ENCODE peak calls at places on chromosome 18, in nine cellular contexts. One of them, this sample, is unnamed.

GRCh38 chr18:13372405-13372995 is 153.9 kb downstream of the LDLRAD4 start:
- DNase-seq in vagina: no peak
- DNase-seq in gastrocnemius medialis: no peak
- DNase-seq in cardiac muscle cell: no peak
- DNase-seq in psoas muscle: no peak
- DNase-seq in IMR-90: no peak
- DNase-seq in endodermal cell: no peak
- DNase-seq in heart right ventricle: no peak
- DNase-seq in pancreas: no peak
- DNase-seq in this sample: no peak

GRCh38 chr18:75167759-75168211 is 41.2 kb downstream of the PTGR3 start:
- DNase-seq in cardiac muscle cell: peak
- DNase-seq in psoas muscle: no peak
- DNase-seq in heart right ventricle: no peak
- DNase-seq in vagina: no peak
- DNase-seq in gastrocnemius medialis: no peak
- DNase-seq in endodermal cell: peak
- DNase-seq in pancreas: no peak
- DNase-seq in IMR-90: peak
- DNase-seq in this sample: no peak

GRCh38 chr18:75839041-75839440 is 411.5 kb upstream of the SMIM21 start:
- DNase-seq in IMR-90: no peak
- DNase-seq in endodermal cell: peak
- DNase-seq in cardiac muscle cell: no peak
- DNase-seq in vagina: no peak
- DNase-seq in gastrocnemius medialis: no peak
- DNase-seq in pancreas: no peak
- DNase-seq in heart right ventricle: no peak
- DNase-seq in psoas muscle: no peak
- DNase-seq in this sample: no peak

GRCh38 chr18:54162431-54162830 is 62.0 kb downstream of the MBD2 start:
- DNase-seq in IMR-90: peak
- DNase-seq in heart right ventricle: no peak
- DNase-seq in endodermal cell: no peak
- DNase-seq in vagina: no peak
- DNase-seq in pancreas: no peak
- DNase-seq in psoas muscle: no peak
- DNase-seq in gastrocnemius medialis: no peak
- DNase-seq in cardiac muscle cell: peak
- DNase-seq in this sample: no peak

GRCh38 chr18:60067426-60068210 is 167.8 kb downstream of the PMAIP1 start:
- DNase-seq in vagina: no peak
- DNase-seq in pancreas: no peak
- DNase-seq in heart right ventricle: no peak
- DNase-seq in endodermal cell: peak
- DNase-seq in IMR-90: no peak
- DNase-seq in psoas muscle: no peak
- DNase-seq in gastrocnemius medialis: no peak
- DNase-seq in cardiac muscle cell: no peak
- DNase-seq in this sample: no peak

GRCh38 chr18:814300-815084 is 2.5 kb upstream of the YES1 start:
- DNase-seq in psoas muscle: no peak
- DNase-seq in pancreas: no peak
- DNase-seq in vagina: no peak
- DNase-seq in cardiac muscle cell: no peak
- DNase-seq in IMR-90: no peak
- DNase-seq in heart right ventricle: no peak
- DNase-seq in endodermal cell: peak
- DNase-seq in gastrocnemius medialis: no peak
- DNase-seq in this sample: no peak

GRCh38 chr18:8367217-8367988 is 241.8 kb upstream of the RAB12 start:
- DNase-seq in IMR-90: no peak
- DNase-seq in endodermal cell: peak
- DNase-seq in psoas muscle: peak
- DNase-seq in cardiac muscle cell: peak
- DNase-seq in vagina: peak
- DNase-seq in heart right ventricle: peak
- DNase-seq in pancreas: peak
- DNase-seq in gastrocnemius medialis: peak
- DNase-seq in this sample: peak

GRCh38 chr18:49016648-49017539 is 66.1 kb upstream of the SMAD7 start:
- DNase-seq in endodermal cell: peak
- DNase-seq in IMR-90: peak
- DNase-seq in pancreas: peak
- DNase-seq in heart right ventricle: no peak
- DNase-seq in gastrocnemius medialis: no peak
- DNase-seq in cardiac muscle cell: peak
- DNase-seq in psoas muscle: peak
- DNase-seq in vagina: peak
- DNase-seq in this sample: no peak

GRCh38 chr18:48837676-48838075 is 113.1 kb downstream of the SMAD7 start:
- DNase-seq in IMR-90: no peak
- DNase-seq in endodermal cell: no peak
- DNase-seq in psoas muscle: peak
- DNase-seq in pancreas: no peak
- DNase-seq in gastrocnemius medialis: no peak
- DNase-seq in vagina: no peak
- DNase-seq in cardiac muscle cell: no peak
- DNase-seq in heart right ventricle: no peak
- DNase-seq in this sample: no peak

GRCh38 chr18:61333746-61334490 is 688 bp downstream of the CDH20 start:
- DNase-seq in cardiac muscle cell: peak
- DNase-seq in pancreas: peak
- DNase-seq in vagina: no peak
- DNase-seq in heart right ventricle: no peak
- DNase-seq in IMR-90: no peak
- DNase-seq in gastrocnemius medialis: no peak
- DNase-seq in endodermal cell: peak
- DNase-seq in psoas muscle: no peak
- DNase-seq in this sample: no peak

GRCh38 chr18:42564761-42565160 is 550.7 kb downstream of the RIT2 start:
- DNase-seq in heart right ventricle: no peak
- DNase-seq in vagina: no peak
- DNase-seq in gastrocnemius medialis: no peak
- DNase-seq in cardiac muscle cell: no peak
- DNase-seq in pancreas: no peak
- DNase-seq in endodermal cell: no peak
- DNase-seq in psoas muscle: no peak
- DNase-seq in IMR-90: no peak
- DNase-seq in this sample: no peak

GRCh38 chr18:42561521-42561920 is 554.0 kb downstream of the RIT2 start:
- DNase-seq in IMR-90: no peak
- DNase-seq in endodermal cell: no peak
- DNase-seq in psoas muscle: no peak
- DNase-seq in gastrocnemius medialis: no peak
- DNase-seq in heart right ventricle: no peak
- DNase-seq in pancreas: no peak
- DNase-seq in vagina: no peak
- DNase-seq in cardiac muscle cell: no peak
- DNase-seq in this sample: no peak

GRCh38 chr18:42563995-42564394 is 551.5 kb downstream of the RIT2 start:
- DNase-seq in psoas muscle: no peak
- DNase-seq in cardiac muscle cell: no peak
- DNase-seq in pancreas: no peak
- DNase-seq in heart right ventricle: no peak
- DNase-seq in IMR-90: no peak
- DNase-seq in vagina: no peak
- DNase-seq in endodermal cell: no peak
- DNase-seq in gastrocnemius medialis: no peak
- DNase-seq in this sample: no peak

GRCh38 chr18:42559292-42559691 is 556.2 kb downstream of the RIT2 start:
- DNase-seq in vagina: no peak
- DNase-seq in gastrocnemius medialis: no peak
- DNase-seq in IMR-90: no peak
- DNase-seq in heart right ventricle: no peak
- DNase-seq in pancreas: no peak
- DNase-seq in endodermal cell: peak
- DNase-seq in cardiac muscle cell: no peak
- DNase-seq in psoas muscle: no peak
- DNase-seq in this sample: no peak
- H3K27ac ChIP-seq in vagina: no peak
- H3K27ac ChIP-seq in gastrocnemius medialis: no peak
- H3K27ac ChIP-seq in IMR-90: no peak
- H3K27ac ChIP-seq in heart right ventricle: no peak
- H3K27ac ChIP-seq in pancreas: no peak
- H3K27ac ChIP-seq in endodermal cell: no peak
- H3K27ac ChIP-seq in cardiac muscle cell: no peak
- H3K27ac ChIP-seq in psoas muscle: no peak
- H3K27ac ChIP-seq in this sample: no peak

GRCh38 chr18:34595673-34596072 is 114.4 kb upstream of the DTNA start:
- DNase-seq in psoas muscle: no peak
- DNase-seq in vagina: no peak
- DNase-seq in heart right ventricle: no peak
- DNase-seq in gastrocnemius medialis: peak
- DNase-seq in cardiac muscle cell: peak
- DNase-seq in endodermal cell: peak
- DNase-seq in pancreas: no peak
- DNase-seq in IMR-90: peak
- DNase-seq in this sample: no peak

GRCh38 chr18:34590503-34590902 is 119.6 kb upstream of the DTNA start:
- DNase-seq in vagina: no peak
- DNase-seq in gastrocnemius medialis: no peak
- DNase-seq in pancreas: no peak
- DNase-seq in endodermal cell: no peak
- DNase-seq in cardiac muscle cell: no peak
- DNase-seq in heart right ventricle: no peak
- DNase-seq in IMR-90: no peak
- DNase-seq in psoas muscle: no peak
- DNase-seq in this sample: no peak

GRCh38 chr18:34594243-34594642 is 115.9 kb upstream of the DTNA start:
- DNase-seq in IMR-90: no peak
- DNase-seq in heart right ventricle: no peak
- DNase-seq in psoas muscle: no peak
- DNase-seq in cardiac muscle cell: no peak
- DNase-seq in pancreas: no peak
- DNase-seq in vagina: no peak
- DNase-seq in endodermal cell: no peak
- DNase-seq in gastrocnemius medialis: no peak
- DNase-seq in this sample: no peak

GRCh38 chr18:34591920-34592444 is 118.1 kb upstream of the DTNA start:
- DNase-seq in vagina: no peak
- DNase-seq in pancreas: no peak
- DNase-seq in endodermal cell: no peak
- DNase-seq in cardiac muscle cell: no peak
- DNase-seq in heart right ventricle: no peak
- DNase-seq in gastrocnemius medialis: peak
- DNase-seq in psoas muscle: no peak
- DNase-seq in IMR-90: no peak
- DNase-seq in this sample: no peak

DNA sequence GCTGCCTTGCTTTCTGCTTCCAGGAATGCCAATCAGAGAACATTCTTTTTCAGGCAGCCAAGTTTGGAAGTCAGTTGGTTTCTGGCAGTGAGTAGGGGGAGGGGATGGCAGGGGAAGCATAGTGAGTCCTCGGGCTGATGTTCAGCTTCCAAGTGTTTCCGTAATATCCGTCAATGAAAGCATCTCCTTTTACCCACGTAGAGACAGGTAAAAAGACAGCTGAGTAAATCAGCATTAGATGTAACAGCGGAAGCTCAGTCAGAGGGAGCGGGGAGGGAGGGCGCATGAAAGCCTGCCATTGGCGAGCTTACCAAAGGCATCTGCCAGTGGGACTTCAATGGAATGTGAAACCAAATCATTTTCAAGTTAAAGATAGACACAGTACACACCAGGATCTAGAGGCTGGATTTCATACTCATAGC is 117.1 kb upstream of the DTNA start:
- DNase-seq in pancreas: no peak
- DNase-seq in heart right ventricle: peak
- DNase-seq in endodermal cell: peak
- DNase-seq in vagina: no peak
- DNase-seq in psoas muscle: peak
- DNase-seq in IMR-90: peak
- DNase-seq in cardiac muscle cell: peak
- DNase-seq in gastrocnemius medialis: peak
- DNase-seq in this sample: no peak
- H3K4me3 ChIP-seq in pancreas: peak
- H3K4me3 ChIP-seq in heart right ventricle: peak
- H3K4me3 ChIP-seq in endodermal cell: peak
- H3K4me3 ChIP-seq in vagina: peak
- H3K4me3 ChIP-seq in psoas muscle: peak
- H3K4me3 ChIP-seq in IMR-90: peak
- H3K4me3 ChIP-seq in cardiac muscle cell: peak
- H3K4me3 ChIP-seq in gastrocnemius medialis: peak
- H3K4me3 ChIP-seq in this sample: no peak

GRCh38 chr18:33761363-33761762 is 183.3 kb downstream of the ASXL3 start:
- DNase-seq in cardiac muscle cell: peak
- DNase-seq in IMR-90: peak
- DNase-seq in pancreas: no peak
- DNase-seq in heart right ventricle: peak
- DNase-seq in endodermal cell: no peak
- DNase-seq in psoas muscle: no peak
- DNase-seq in vagina: no peak
- DNase-seq in gastrocnemius medialis: no peak
- DNase-seq in this sample: no peak
- TF ChIP-seq CTCF in cardiac muscle cell: peak
- TF ChIP-seq CTCF in IMR-90: peak
- TF ChIP-seq CTCF in pancreas: no peak
- TF ChIP-seq CTCF in heart right ventricle: no peak
- TF ChIP-seq CTCF in endodermal cell: peak
- TF ChIP-seq CTCF in psoas muscle: peak
- TF ChIP-seq CTCF in vagina: no peak
- TF ChIP-seq CTCF in gastrocnemius medialis: no peak
- TF ChIP-seq CTCF in this sample: no peak

DNA sequence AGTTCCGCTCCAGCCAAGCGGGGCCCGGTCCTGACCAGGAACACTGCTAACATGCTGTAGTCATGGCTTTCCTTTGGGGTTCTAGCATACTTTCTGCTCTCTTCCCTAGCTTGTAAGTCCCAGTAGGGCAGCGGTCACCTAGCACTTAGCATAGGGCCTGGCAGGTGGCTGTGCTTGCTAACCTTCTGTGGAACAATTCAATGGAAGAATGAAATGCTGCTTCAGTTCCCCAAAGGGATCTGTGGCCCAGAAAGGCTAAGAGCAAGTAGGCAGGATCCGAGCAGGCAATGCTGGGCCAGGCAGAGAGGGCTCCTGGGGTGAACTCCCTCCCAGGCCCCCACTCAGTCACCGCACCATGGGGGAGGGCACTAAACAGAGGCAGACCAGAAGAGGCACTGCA is 266.8 kb downstream of the CELF4 start:
- DNase-seq in pancreas: no peak
- DNase-seq in vagina: no peak
- DNase-seq in cardiac muscle cell: no peak
- DNase-seq in psoas muscle: no peak
- DNase-seq in heart right ventricle: no peak
- DNase-seq in endodermal cell: no peak
- DNase-seq in gastrocnemius medialis: no peak
- DNase-seq in IMR-90: no peak
- DNase-seq in this sample: no peak
- H3K27ac ChIP-seq in pancreas: peak
- H3K27ac ChIP-seq in vagina: peak
- H3K27ac ChIP-seq in cardiac muscle cell: no peak
- H3K27ac ChIP-seq in psoas muscle: no peak
- H3K27ac ChIP-seq in heart right ventricle: no peak
- H3K27ac ChIP-seq in endodermal cell: no peak
- H3K27ac ChIP-seq in gastrocnemius medialis: no peak
- H3K27ac ChIP-seq in IMR-90: no peak
- H3K27ac ChIP-seq in this sample: no peak